ENCODE peak calls at places on chromosomes 3 and 15, in seven cellular contexts. One of them, this sample, is unnamed.

GRCh38 chr3:11238880-11239279 is 33.3 kb upstream of the ATG7 start:
- DNase-seq in HL-60: no peak
- DNase-seq in uterus: no peak
- DNase-seq in GM23338: no peak
- DNase-seq in Panc1: peak
- DNase-seq in transverse colon: no peak
- DNase-seq in OCI-LY7: no peak
- DNase-seq in this sample: no peak

GRCh38 chr15:42845581-42845980 is 75.0 kb downstream of the TTBK2 start:
- DNase-seq in HL-60: no peak
- DNase-seq in uterus: no peak
- DNase-seq in GM23338: no peak
- DNase-seq in Panc1: peak
- DNase-seq in transverse colon: no peak
- DNase-seq in OCI-LY7: no peak
- DNase-seq in this sample: no peak

GRCh38 chr15:101115887-101116680 is 135.8 kb downstream of the CHSY1 start:
- DNase-seq in HL-60: no peak
- DNase-seq in uterus: peak
- DNase-seq in GM23338: no peak
- DNase-seq in Panc1: no peak
- DNase-seq in transverse colon: no peak
- DNase-seq in OCI-LY7: no peak
- DNase-seq in this sample: no peak

GRCh38 chr3:141776376-141776775 is 13.2 kb downstream of the GRK7 start:
- DNase-seq in HL-60: no peak
- DNase-seq in uterus: no peak
- DNase-seq in GM23338: no peak
- DNase-seq in Panc1: no peak
- DNase-seq in transverse colon: no peak
- DNase-seq in OCI-LY7: no peak
- DNase-seq in this sample: no peak

GRCh38 chr15:40290540-40291087 is 7.8 kb upstream of the ANKRD63 start:
- DNase-seq in HL-60: no peak
- DNase-seq in uterus: no peak
- DNase-seq in GM23338: peak
- DNase-seq in Panc1: no peak
- DNase-seq in transverse colon: no peak
- DNase-seq in OCI-LY7: no peak
- DNase-seq in this sample: no peak

GRCh38 chr3:197117107-197117506 is 87.5 kb upstream of the MELTF start:
- DNase-seq in HL-60: no peak
- DNase-seq in uterus: no peak
- DNase-seq in GM23338: peak
- DNase-seq in Panc1: no peak
- DNase-seq in transverse colon: no peak
- DNase-seq in OCI-LY7: no peak
- DNase-seq in this sample: no peak

GRCh38 chr15:100651253-100651652 is 48.9 kb downstream of the ASB7 start:
- DNase-seq in HL-60: no peak
- DNase-seq in uterus: no peak
- DNase-seq in GM23338: no peak
- DNase-seq in Panc1: no peak
- DNase-seq in transverse colon: no peak
- DNase-seq in OCI-LY7: no peak
- DNase-seq in this sample: no peak

GRCh38 chr15:75815811-75816719 is 27.2 kb upstream of the UBE2Q2 start:
- DNase-seq in HL-60: no peak
- DNase-seq in uterus: no peak
- DNase-seq in GM23338: no peak
- DNase-seq in Panc1: no peak
- DNase-seq in transverse colon: no peak
- DNase-seq in OCI-LY7: no peak
- DNase-seq in this sample: no peak

GRCh38 chr15:77014137-77015081 is 19.5 kb downstream of the PSTPIP1 start:
- DNase-seq in HL-60: no peak
- DNase-seq in uterus: no peak
- DNase-seq in GM23338: no peak
- DNase-seq in Panc1: no peak
- DNase-seq in transverse colon: no peak
- DNase-seq in OCI-LY7: no peak
- DNase-seq in this sample: no peak

GRCh38 chr3:51777985-51778384 is 1.1 kb downstream of the IQCF6 start:
- DNase-seq in HL-60: no peak
- DNase-seq in uterus: no peak
- DNase-seq in GM23338: no peak
- DNase-seq in Panc1: no peak
- DNase-seq in transverse colon: no peak
- DNase-seq in OCI-LY7: no peak
- DNase-seq in this sample: no peak

GRCh38 chr15:87743557-87743956 is 513.0 kb downstream of the NTRK3 start:
- DNase-seq in HL-60: no peak
- DNase-seq in uterus: no peak
- DNase-seq in GM23338: no peak
- DNase-seq in Panc1: no peak
- DNase-seq in transverse colon: no peak
- DNase-seq in OCI-LY7: no peak
- DNase-seq in this sample: no peak

GRCh38 chr3:186283096-186283495 is 78.9 kb downstream of the DGKG start:
- DNase-seq in HL-60: no peak
- DNase-seq in uterus: no peak
- DNase-seq in GM23338: no peak
- DNase-seq in Panc1: no peak
- DNase-seq in transverse colon: no peak
- DNase-seq in OCI-LY7: no peak
- DNase-seq in this sample: no peak

GRCh38 chr15:49895337-49896223 is 223.5 kb downstream of the ATP8B4 start:
- DNase-seq in HL-60: no peak
- DNase-seq in uterus: no peak
- DNase-seq in GM23338: peak
- DNase-seq in Panc1: no peak
- DNase-seq in transverse colon: no peak
- DNase-seq in OCI-LY7: no peak
- DNase-seq in this sample: no peak

GRCh38 chr15:70519616-70520015 is 243.7 kb downstream of the UACA start:
- DNase-seq in HL-60: no peak
- DNase-seq in uterus: no peak
- DNase-seq in GM23338: no peak
- DNase-seq in Panc1: no peak
- DNase-seq in transverse colon: no peak
- DNase-seq in OCI-LY7: no peak
- DNase-seq in this sample: no peak

GRCh38 chr15:70517194-70517590 is 246.2 kb downstream of the UACA start:
- DNase-seq in HL-60: no peak
- DNase-seq in uterus: no peak
- DNase-seq in GM23338: no peak
- DNase-seq in Panc1: no peak
- DNase-seq in transverse colon: no peak
- DNase-seq in OCI-LY7: no peak
- DNase-seq in this sample: no peak

GRCh38 chr15:70516408-70517193 is 246.8 kb downstream of the UACA start:
- DNase-seq in HL-60: no peak
- DNase-seq in uterus: no peak
- DNase-seq in GM23338: no peak
- DNase-seq in Panc1: no peak
- DNase-seq in transverse colon: no peak
- DNase-seq in OCI-LY7: no peak
- DNase-seq in this sample: no peak

GRCh38 chr15:70519004-70519365 is 244.4 kb downstream of the UACA start:
- DNase-seq in HL-60: no peak
- DNase-seq in uterus: no peak
- DNase-seq in GM23338: no peak
- DNase-seq in Panc1: no peak
- DNase-seq in transverse colon: no peak
- DNase-seq in OCI-LY7: no peak
- DNase-seq in this sample: no peak

GRCh38 chr15:70518201-70519003 is 245.0 kb downstream of the UACA start:
- DNase-seq in HL-60: no peak
- DNase-seq in uterus: no peak
- DNase-seq in GM23338: no peak
- DNase-seq in Panc1: no peak
- DNase-seq in transverse colon: no peak
- DNase-seq in OCI-LY7: no peak
- DNase-seq in this sample: no peak
- H3K4me3 ChIP-seq in HL-60: no peak
- H3K4me3 ChIP-seq in uterus: no peak
- H3K4me3 ChIP-seq in GM23338: no peak
- H3K4me3 ChIP-seq in Panc1: no peak
- H3K4me3 ChIP-seq in transverse colon: no peak
- H3K4me3 ChIP-seq in OCI-LY7: no peak
- H3K4me3 ChIP-seq in this sample: no peak

GRCh38 chr3:53113293-53114010 is 16.8 kb downstream of the RFT1 start:
- DNase-seq in HL-60: no peak
- DNase-seq in uterus: peak
- DNase-seq in GM23338: no peak
- DNase-seq in Panc1: no peak
- DNase-seq in transverse colon: no peak
- DNase-seq in OCI-LY7: no peak
- DNase-seq in this sample: no peak

GRCh38 chr3:53104762-53105161 is 25.5 kb downstream of the RFT1 start:
- DNase-seq in HL-60: no peak
- DNase-seq in uterus: no peak
- DNase-seq in GM23338: no peak
- DNase-seq in Panc1: no peak
- DNase-seq in transverse colon: no peak
- DNase-seq in OCI-LY7: no peak
- DNase-seq in this sample: no peak

GRCh38 chr3:53109822-53110771 is 20.1 kb downstream of the RFT1 start:
- DNase-seq in HL-60: peak
- DNase-seq in uterus: peak
- DNase-seq in GM23338: peak
- DNase-seq in Panc1: no peak
- DNase-seq in transverse colon: peak
- DNase-seq in OCI-LY7: peak
- DNase-seq in this sample: no peak

GRCh38 chr3:53114011-53114400 is 16.2 kb downstream of the RFT1 start:
- DNase-seq in HL-60: peak
- DNase-seq in uterus: peak
- DNase-seq in GM23338: peak
- DNase-seq in Panc1: peak
- DNase-seq in transverse colon: peak
- DNase-seq in OCI-LY7: peak
- DNase-seq in this sample: peak

GRCh38 chr3:53109190-53109589 is 21.0 kb downstream of the RFT1 start:
- DNase-seq in HL-60: no peak
- DNase-seq in uterus: no peak
- DNase-seq in GM23338: no peak
- DNase-seq in Panc1: no peak
- DNase-seq in transverse colon: no peak
- DNase-seq in OCI-LY7: no peak
- DNase-seq in this sample: no peak
- H3K27ac ChIP-seq in HL-60: no peak
- H3K27ac ChIP-seq in uterus: peak
- H3K27ac ChIP-seq in GM23338: no peak
- H3K27ac ChIP-seq in Panc1: no peak
- H3K27ac ChIP-seq in transverse colon: peak
- H3K27ac ChIP-seq in OCI-LY7: no peak
- H3K27ac ChIP-seq in this sample: no peak

GRCh38 chr15:69750253-69750652 is 297.6 kb downstream of the RPLP1 start:
- DNase-seq in HL-60: no peak
- DNase-seq in uterus: no peak
- DNase-seq in GM23338: no peak
- DNase-seq in Panc1: no peak
- DNase-seq in transverse colon: no peak
- DNase-seq in OCI-LY7: no peak
- DNase-seq in this sample: no peak
- H3K4me3 ChIP-seq in HL-60: no peak
- H3K4me3 ChIP-seq in uterus: no peak
- H3K4me3 ChIP-seq in GM23338: no peak
- H3K4me3 ChIP-seq in Panc1: no peak
- H3K4me3 ChIP-seq in transverse colon: no peak
- H3K4me3 ChIP-seq in OCI-LY7: no peak
- H3K4me3 ChIP-seq in this sample: no peak

DNA sequence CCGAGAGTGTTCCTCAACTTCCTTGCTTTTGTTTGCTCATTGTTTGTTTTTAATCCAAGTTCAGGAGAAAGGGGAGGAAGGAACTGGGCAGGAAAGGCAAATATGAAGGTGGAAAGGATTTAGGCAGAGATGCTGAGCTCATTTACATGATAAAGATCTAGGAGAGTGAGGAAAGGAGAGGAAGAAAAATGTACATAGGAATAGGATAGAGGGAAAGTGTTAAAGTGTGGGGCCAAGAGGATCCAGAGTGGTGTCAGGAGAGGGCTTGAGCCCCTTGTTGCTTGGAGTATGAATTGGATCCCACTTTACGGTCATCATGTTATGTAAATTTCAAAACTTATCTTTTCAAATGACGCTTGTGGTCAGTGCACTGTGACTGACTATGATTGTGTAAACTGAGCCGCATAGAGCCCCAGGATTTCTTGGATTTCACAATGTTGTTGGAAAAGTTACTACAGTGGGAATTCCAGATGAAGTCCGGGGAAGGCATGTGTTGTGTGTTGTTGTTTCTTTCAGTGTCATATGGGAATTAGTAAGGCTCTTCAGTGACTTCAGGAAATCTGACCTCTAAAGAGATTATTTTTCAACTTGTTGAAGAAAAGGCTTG is 15.0 kb upstream of the PLD1 start:
- DNase-seq in HL-60: no peak
- DNase-seq in uterus: no peak
- DNase-seq in GM23338: peak
- DNase-seq in Panc1: no peak
- DNase-seq in transverse colon: no peak
- DNase-seq in OCI-LY7: no peak
- DNase-seq in this sample: no peak
- H3K27ac ChIP-seq in HL-60: no peak
- H3K27ac ChIP-seq in uterus: peak
- H3K27ac ChIP-seq in GM23338: no peak
- H3K27ac ChIP-seq in Panc1: no peak
- H3K27ac ChIP-seq in transverse colon: no peak
- H3K27ac ChIP-seq in OCI-LY7: no peak
- H3K27ac ChIP-seq in this sample: no peak

GRCh38 chr15:68794307-68794706 is 26.4 kb downstream of the ANP32A start:
- DNase-seq in HL-60: no peak
- DNase-seq in uterus: no peak
- DNase-seq in GM23338: no peak
- DNase-seq in Panc1: no peak
- DNase-seq in transverse colon: no peak
- DNase-seq in OCI-LY7: no peak
- DNase-seq in this sample: no peak
- H3K4me3 ChIP-seq in HL-60: no peak
- H3K4me3 ChIP-seq in uterus: no peak
- H3K4me3 ChIP-seq in GM23338: no peak
- H3K4me3 ChIP-seq in Panc1: no peak
- H3K4me3 ChIP-seq in transverse colon: no peak
- H3K4me3 ChIP-seq in OCI-LY7: no peak
- H3K4me3 ChIP-seq in this sample: no peak

GRCh38 chr3:25294406-25294805 is 133.7 kb upstream of the RARB start:
- DNase-seq in HL-60: no peak
- DNase-seq in uterus: no peak
- DNase-seq in GM23338: no peak
- DNase-seq in Panc1: no peak
- DNase-seq in transverse colon: no peak
- DNase-seq in OCI-LY7: no peak
- DNase-seq in this sample: no peak
- H3K27ac ChIP-seq in HL-60: peak
- H3K27ac ChIP-seq in uterus: no peak
- H3K27ac ChIP-seq in GM23338: no peak
- H3K27ac ChIP-seq in Panc1: no peak
- H3K27ac ChIP-seq in transverse colon: no peak
- H3K27ac ChIP-seq in OCI-LY7: no peak
- H3K27ac ChIP-seq in this sample: no peak

GRCh38 chr3:136171097-136171542 is 25.0 kb downstream of the MSL2 start:
- DNase-seq in HL-60: no peak
- DNase-seq in uterus: no peak
- DNase-seq in GM23338: no peak
- DNase-seq in Panc1: no peak
- DNase-seq in transverse colon: no peak
- DNase-seq in OCI-LY7: no peak
- DNase-seq in this sample: no peak
- H3K4me3 ChIP-seq in HL-60: no peak
- H3K4me3 ChIP-seq in uterus: no peak
- H3K4me3 ChIP-seq in GM23338: no peak
- H3K4me3 ChIP-seq in Panc1: no peak
- H3K4me3 ChIP-seq in transverse colon: no peak
- H3K4me3 ChIP-seq in OCI-LY7: no peak
- H3K4me3 ChIP-seq in this sample: no peak

This sample was measured in thoracic aorta.